ENCODE peak calls at places on chromosomes 2 and 18, in nine cellular contexts. One of them, this sample, is unnamed.

GRCh38 chr2:172361360-172361759 is 66.0 kb upstream of the ITGA6 start:
- DNase-seq in GM12865: no peak
- DNase-seq in CD4-positive, alpha-beta T cell: no peak
- DNase-seq in left lung: no peak
- DNase-seq in A549: no peak
- DNase-seq in fibroblast of pulmonary artery: peak; percentile 13
- DNase-seq in hepatocyte: no peak
- DNase-seq in endothelial cell: no peak
- DNase-seq in tibial artery: no peak
- DNase-seq in this sample: no peak

GRCh38 chr2:6780765-6781274 is 84.9 kb downstream of the CMPK2 start:
- DNase-seq in A549: no peak
- DNase-seq in hepatocyte: peak; percentile 78
- DNase-seq in CD4-positive, alpha-beta T cell: no peak
- DNase-seq in endothelial cell: peak; percentile 29
- DNase-seq in fibroblast of pulmonary artery: peak; percentile 12
- DNase-seq in tibial artery: peak; percentile 49
- DNase-seq in GM12865: peak; percentile 31
- DNase-seq in left lung: no peak
- DNase-seq in this sample: no peak

GRCh38 chr2:145906356-145906755 is 1386.4 kb upstream of the ZEB2 start:
- DNase-seq in fibroblast of pulmonary artery: peak; percentile 3
- DNase-seq in GM12865: no peak
- DNase-seq in tibial artery: no peak
- DNase-seq in endothelial cell: no peak
- DNase-seq in CD4-positive, alpha-beta T cell: no peak
- DNase-seq in left lung: no peak
- DNase-seq in A549: no peak
- DNase-seq in hepatocyte: peak; percentile 8
- DNase-seq in this sample: no peak

GRCh38 chr2:162582357-162582798 is 238.4 kb downstream of the GCA start:
- DNase-seq in left lung: no peak
- DNase-seq in CD4-positive, alpha-beta T cell: no peak
- DNase-seq in tibial artery: no peak
- DNase-seq in endothelial cell: no peak
- DNase-seq in hepatocyte: peak; percentile 62
- DNase-seq in fibroblast of pulmonary artery: no peak
- DNase-seq in GM12865: no peak
- DNase-seq in A549: peak; percentile 12
- DNase-seq in this sample: no peak

GRCh38 chr18:6561029-6561861 is 146.5 kb upstream of the L3MBTL4 start:
- DNase-seq in tibial artery: peak; percentile 55
- DNase-seq in left lung: no peak
- DNase-seq in CD4-positive, alpha-beta T cell: no peak
- DNase-seq in fibroblast of pulmonary artery: peak; percentile 69
- DNase-seq in endothelial cell: no peak
- DNase-seq in A549: no peak
- DNase-seq in hepatocyte: peak; percentile 77
- DNase-seq in GM12865: no peak
- DNase-seq in this sample: peak; percentile 17

GRCh38 chr2:183224933-183225332 is 100.7 kb downstream of the NUP35 start:
- DNase-seq in A549: no peak
- DNase-seq in hepatocyte: no peak
- DNase-seq in tibial artery: no peak
- DNase-seq in GM12865: no peak
- DNase-seq in CD4-positive, alpha-beta T cell: no peak
- DNase-seq in endothelial cell: no peak
- DNase-seq in left lung: no peak
- DNase-seq in fibroblast of pulmonary artery: no peak
- DNase-seq in this sample: no peak

GRCh38 chr2:189254268-189254883 is 74.8 kb upstream of the COL5A2 start:
- DNase-seq in A549: no peak
- DNase-seq in tibial artery: peak; percentile 70
- DNase-seq in hepatocyte: peak; percentile 39
- DNase-seq in endothelial cell: no peak
- DNase-seq in left lung: peak; percentile 31
- DNase-seq in CD4-positive, alpha-beta T cell: no peak
- DNase-seq in GM12865: no peak
- DNase-seq in fibroblast of pulmonary artery: peak; percentile 65
- DNase-seq in this sample: no peak

GRCh38 chr18:3525870-3526420 is 76.0 kb downstream of the TGIF1 start:
- DNase-seq in endothelial cell: no peak
- DNase-seq in left lung: no peak
- DNase-seq in A549: no peak
- DNase-seq in hepatocyte: no peak
- DNase-seq in GM12865: peak; percentile 88
- DNase-seq in CD4-positive, alpha-beta T cell: peak; percentile 1
- DNase-seq in fibroblast of pulmonary artery: no peak
- DNase-seq in tibial artery: no peak
- DNase-seq in this sample: no peak

GRCh38 chr2:16214391-16214790 is 274.0 kb downstream of the MYCN start:
- DNase-seq in CD4-positive, alpha-beta T cell: no peak
- DNase-seq in left lung: no peak
- DNase-seq in tibial artery: no peak
- DNase-seq in fibroblast of pulmonary artery: no peak
- DNase-seq in hepatocyte: no peak
- DNase-seq in GM12865: no peak
- DNase-seq in A549: no peak
- DNase-seq in endothelial cell: no peak
- DNase-seq in this sample: no peak

GRCh38 chr2:79596403-79596802 is 83.6 kb downstream of the CTNNA2 start:
- DNase-seq in A549: no peak
- DNase-seq in tibial artery: no peak
- DNase-seq in endothelial cell: no peak
- DNase-seq in fibroblast of pulmonary artery: no peak
- DNase-seq in left lung: no peak
- DNase-seq in hepatocyte: no peak
- DNase-seq in CD4-positive, alpha-beta T cell: no peak
- DNase-seq in GM12865: no peak
- DNase-seq in this sample: no peak

GRCh38 chr18:3594760-3595241 is 144.8 kb downstream of the TGIF1 start:
- DNase-seq in tibial artery: no peak
- DNase-seq in fibroblast of pulmonary artery: peak; percentile 72
- DNase-seq in hepatocyte: peak; percentile 46
- DNase-seq in A549: no peak
- DNase-seq in endothelial cell: no peak
- DNase-seq in CD4-positive, alpha-beta T cell: no peak
- DNase-seq in left lung: no peak
- DNase-seq in GM12865: no peak
- DNase-seq in this sample: no peak

GRCh38 chr2:156573710-156574109 is 137.5 kb downstream of the GPD2 start:
- DNase-seq in endothelial cell: no peak
- DNase-seq in tibial artery: no peak
- DNase-seq in fibroblast of pulmonary artery: no peak
- DNase-seq in left lung: no peak
- DNase-seq in CD4-positive, alpha-beta T cell: no peak
- DNase-seq in A549: no peak
- DNase-seq in GM12865: no peak
- DNase-seq in hepatocyte: no peak
- DNase-seq in this sample: no peak

GRCh38 chr18:31497711-31498449 is at the start of gene DSG2:
- DNase-seq in endothelial cell: peak; percentile 57
- DNase-seq in left lung: peak; percentile 92
- DNase-seq in hepatocyte: peak; percentile 91
- DNase-seq in tibial artery: no peak
- DNase-seq in fibroblast of pulmonary artery: peak; percentile 43
- DNase-seq in GM12865: peak; percentile 84
- DNase-seq in CD4-positive, alpha-beta T cell: no peak
- DNase-seq in A549: peak; percentile 54
- DNase-seq in this sample: peak; percentile 81

GRCh38 chr2:207937253-207937652 is 88.1 kb downstream of the PLEKHM3 start:
- DNase-seq in hepatocyte: no peak
- DNase-seq in A549: no peak
- DNase-seq in left lung: no peak
- DNase-seq in CD4-positive, alpha-beta T cell: no peak
- DNase-seq in tibial artery: no peak
- DNase-seq in endothelial cell: no peak
- DNase-seq in GM12865: no peak
- DNase-seq in fibroblast of pulmonary artery: no peak
- DNase-seq in this sample: no peak

GRCh38 chr2:32009479-32010256 is 1.1 kb downstream of the MEMO1 start:
- DNase-seq in endothelial cell: peak; percentile 44
- DNase-seq in fibroblast of pulmonary artery: peak; percentile 21
- DNase-seq in CD4-positive, alpha-beta T cell: peak; percentile 26
- DNase-seq in tibial artery: no peak
- DNase-seq in A549: no peak
- DNase-seq in hepatocyte: peak; percentile 66
- DNase-seq in left lung: peak; percentile 92
- DNase-seq in GM12865: peak; percentile 59
- DNase-seq in this sample: peak; percentile 52

GRCh38 chr2:55103039-55103438 is 52.8 kb upstream of the RTN4 start:
- DNase-seq in A549: no peak
- DNase-seq in left lung: no peak
- DNase-seq in fibroblast of pulmonary artery: no peak
- DNase-seq in tibial artery: no peak
- DNase-seq in GM12865: no peak
- DNase-seq in hepatocyte: no peak
- DNase-seq in CD4-positive, alpha-beta T cell: no peak
- DNase-seq in endothelial cell: no peak
- DNase-seq in this sample: no peak

GRCh38 chr2:170006592-170007327 is 171.2 kb upstream of the MYO3B start:
- DNase-seq in fibroblast of pulmonary artery: peak; percentile 56
- DNase-seq in CD4-positive, alpha-beta T cell: no peak
- DNase-seq in tibial artery: no peak
- DNase-seq in endothelial cell: peak; percentile 17
- DNase-seq in A549: no peak
- DNase-seq in GM12865: no peak
- DNase-seq in left lung: no peak
- DNase-seq in hepatocyte: no peak
- DNase-seq in this sample: no peak

GRCh38 chr2:217790681-217791392 is 212.0 kb downstream of the TNS1 start:
- DNase-seq in CD4-positive, alpha-beta T cell: no peak
- DNase-seq in left lung: no peak
- DNase-seq in GM12865: no peak
- DNase-seq in endothelial cell: no peak
- DNase-seq in tibial artery: no peak
- DNase-seq in A549: no peak
- DNase-seq in fibroblast of pulmonary artery: peak; percentile 64
- DNase-seq in hepatocyte: peak; percentile 42
- DNase-seq in this sample: no peak

GRCh38 chr2:129934044-129934822 is 45.2 kb upstream of the RAB6C start:
- DNase-seq in GM12865: no peak
- DNase-seq in A549: no peak
- DNase-seq in CD4-positive, alpha-beta T cell: no peak
- DNase-seq in hepatocyte: no peak
- DNase-seq in tibial artery: no peak
- DNase-seq in fibroblast of pulmonary artery: no peak
- DNase-seq in left lung: peak; percentile 70
- DNase-seq in endothelial cell: peak; percentile 24
- DNase-seq in this sample: peak; percentile 37

GRCh38 chr18:79402977-79403722 is 7.4 kb downstream of the NFATC1 start:
- DNase-seq in GM12865: no peak
- DNase-seq in hepatocyte: no peak
- DNase-seq in tibial artery: peak; percentile 88
- DNase-seq in left lung: peak; percentile 83
- DNase-seq in endothelial cell: peak; percentile 65
- DNase-seq in A549: no peak
- DNase-seq in CD4-positive, alpha-beta T cell: no peak
- DNase-seq in fibroblast of pulmonary artery: peak; percentile 47
- DNase-seq in this sample: peak; percentile 43

GRCh38 chr2:126145752-126146151 is 510.2 kb upstream of the GYPC start:
- DNase-seq in hepatocyte: no peak
- DNase-seq in tibial artery: no peak
- DNase-seq in GM12865: no peak
- DNase-seq in A549: no peak
- DNase-seq in left lung: peak; percentile 12
- DNase-seq in endothelial cell: no peak
- DNase-seq in CD4-positive, alpha-beta T cell: no peak
- DNase-seq in fibroblast of pulmonary artery: no peak
- DNase-seq in this sample: no peak
- TF ChIP-seq CTCF in hepatocyte: no peak
- TF ChIP-seq CTCF in tibial artery: no peak
- TF ChIP-seq CTCF in GM12865: no peak
- TF ChIP-seq CTCF in A549: no peak
- TF ChIP-seq CTCF in left lung: no peak
- TF ChIP-seq CTCF in endothelial cell: no peak
- TF ChIP-seq CTCF in CD4-positive, alpha-beta T cell: no peak
- TF ChIP-seq CTCF in fibroblast of pulmonary artery: no peak
- TF ChIP-seq CTCF in this sample: no peak

DNA sequence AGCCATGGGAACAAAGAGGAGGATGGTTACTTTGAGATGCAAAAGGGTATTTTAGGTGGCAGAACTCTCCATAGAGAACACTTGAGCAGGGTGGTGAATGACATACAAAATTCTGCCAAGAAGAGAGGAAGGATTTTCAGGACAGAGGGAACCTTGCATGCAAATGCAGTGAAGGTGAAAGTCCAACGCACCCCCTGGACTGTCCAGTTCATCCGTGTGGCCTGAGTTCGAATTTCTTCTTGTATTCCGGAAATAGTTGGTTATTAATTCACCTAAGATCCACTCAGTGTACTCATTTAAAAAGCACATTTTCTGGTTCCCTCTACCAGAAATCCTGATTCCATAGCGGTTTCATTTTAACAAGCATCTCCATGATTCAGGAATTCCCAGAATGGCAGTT is 5.5 kb downstream of the AOX1 start:
- DNase-seq in fibroblast of pulmonary artery: no peak
- DNase-seq in tibial artery: no peak
- DNase-seq in left lung: no peak
- DNase-seq in GM12865: no peak
- DNase-seq in CD4-positive, alpha-beta T cell: no peak
- DNase-seq in hepatocyte: no peak
- DNase-seq in endothelial cell: no peak
- DNase-seq in A549: no peak
- DNase-seq in this sample: no peak
- TF ChIP-seq CTCF in fibroblast of pulmonary artery: no peak
- TF ChIP-seq CTCF in tibial artery: no peak
- TF ChIP-seq CTCF in left lung: no peak
- TF ChIP-seq CTCF in GM12865: no peak
- TF ChIP-seq CTCF in CD4-positive, alpha-beta T cell: no peak
- TF ChIP-seq CTCF in hepatocyte: no peak
- TF ChIP-seq CTCF in endothelial cell: no peak
- TF ChIP-seq CTCF in A549: no peak
- TF ChIP-seq CTCF in this sample: no peak

DNA sequence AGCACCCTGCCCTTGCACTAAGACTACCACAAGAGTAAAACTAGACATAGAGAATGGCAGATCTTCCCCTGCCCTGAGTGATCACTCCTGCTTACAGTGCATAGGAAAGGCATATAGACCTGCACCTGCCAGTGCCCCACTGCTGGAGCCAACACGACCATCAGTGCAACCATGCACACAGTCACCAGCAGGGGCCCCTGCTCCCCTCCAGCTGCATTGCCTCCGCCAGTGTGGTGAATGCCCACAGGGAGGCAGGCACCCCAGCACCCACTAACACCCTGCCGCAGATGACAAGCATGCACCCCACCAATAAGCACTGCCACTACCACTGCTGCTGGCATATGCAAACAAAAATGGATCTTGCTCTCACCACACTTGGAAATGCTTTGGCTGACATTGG is 478.8 kb downstream of the ADCYAP1 start:
- DNase-seq in left lung: no peak
- DNase-seq in A549: no peak
- DNase-seq in CD4-positive, alpha-beta T cell: no peak
- DNase-seq in tibial artery: no peak
- DNase-seq in hepatocyte: no peak
- DNase-seq in fibroblast of pulmonary artery: no peak
- DNase-seq in GM12865: no peak
- DNase-seq in endothelial cell: no peak
- DNase-seq in this sample: no peak
- TF ChIP-seq CTCF in left lung: no peak
- TF ChIP-seq CTCF in A549: no peak
- TF ChIP-seq CTCF in CD4-positive, alpha-beta T cell: no peak
- TF ChIP-seq CTCF in tibial artery: no peak
- TF ChIP-seq CTCF in hepatocyte: no peak
- TF ChIP-seq CTCF in fibroblast of pulmonary artery: no peak
- TF ChIP-seq CTCF in GM12865: no peak
- TF ChIP-seq CTCF in endothelial cell: no peak
- TF ChIP-seq CTCF in this sample: no peak

GRCh38 chr2:120779781-120780283 is 44.2 kb downstream of the GLI2 start:
- DNase-seq in tibial artery: no peak
- DNase-seq in CD4-positive, alpha-beta T cell: no peak
- DNase-seq in GM12865: no peak
- DNase-seq in left lung: peak; percentile 61
- DNase-seq in endothelial cell: no peak
- DNase-seq in A549: no peak
- DNase-seq in fibroblast of pulmonary artery: peak; percentile 73
- DNase-seq in hepatocyte: peak; percentile 77
- DNase-seq in this sample: no peak
- TF ChIP-seq CTCF in tibial artery: no peak
- TF ChIP-seq CTCF in CD4-positive, alpha-beta T cell: no peak
- TF ChIP-seq CTCF in GM12865: no peak
- TF ChIP-seq CTCF in left lung: no peak
- TF ChIP-seq CTCF in endothelial cell: no peak
- TF ChIP-seq CTCF in A549: no peak
- TF ChIP-seq CTCF in fibroblast of pulmonary artery: peak; percentile 1
- TF ChIP-seq CTCF in hepatocyte: no peak
- TF ChIP-seq CTCF in this sample: no peak

This sample was measured in nephron progenitor cell.